ENCODE peak calls at places on chromosomes 12 and 14, in ten cellular contexts. R is Panc1, S is fibroblast of lung, T is esophagus muscularis mucosa, W is mucosa of descending colon, M is heart right ventricle, J is IMR-90, L is endodermal cell, U is breast epithelium, Y is upper lobe of right lung. E is an unnamed sample. For H3K9me3 and H3K4me1, the result is how much of the 10 kb centered on the place peaks cover.

GRCh38 chr12:82730832-82731497 is 44.3 kb downstream of the TMTC2 start:
- DNase-seq in R (no peak), S (peak), T (no peak), W (no peak), M (no peak), J (peak), L (no peak), U (no peak), Y (no peak), E (no peak)

GRCh38 chr14:21714318-21714929 is 40.8 kb upstream of the OR4E1 start:
- DNase-seq in R (no peak), S (no peak), T (no peak), W (no peak), M (no peak), J (no peak), L (no peak), U (no peak), Y (no peak), E (no peak)

GRCh38 chr14:99734406-99735051 is 50.4 kb downstream of the CYP46A1 start:
- DNase-seq in R (no peak), S (no peak), T (no peak), W (peak), M (no peak), J (no peak), L (peak), U (no peak), Y (peak), E (peak)

GRCh38 chr12:47742253-47742825 is 16.3 kb downstream of the RAPGEF3 start:
- DNase-seq in R (peak), S (no peak), T (no peak), W (peak), M (peak), J (no peak), L (peak), U (peak), Y (peak), E (peak)

GRCh38 chr14:64614992-64615391 is 65.2 kb downstream of the PPP1R36 start:
- DNase-seq in R (no peak), S (no peak), T (no peak), W (no peak), M (no peak), J (no peak), L (no peak), U (no peak), Y (no peak), E (no peak)

GRCh38 chr14:98756749-98757148 is 515.2 kb downstream of the BCL11B start:
- DNase-seq in R (no peak), S (no peak), T (peak), W (no peak), M (no peak), J (no peak), L (no peak), U (no peak), Y (no peak), E (no peak)

GRCh38 chr14:90820958-90821357 is 4.7 kb upstream of the TTC7B start:
- DNase-seq in R (no peak), S (peak), T (no peak), W (no peak), M (no peak), J (peak), L (no peak), U (no peak), Y (no peak), E (peak)

GRCh38 chr12:58803893-58804292 is 116.4 kb downstream of the LRIG3 start:
- DNase-seq in R (no peak), S (peak), T (no peak), W (no peak), M (no peak), J (peak), L (no peak), U (no peak), Y (no peak), E (no peak)

GRCh38 chr12:27807063-27807703 is 27.1 kb upstream of the MANSC4 start:
- DNase-seq in R (no peak), S (no peak), T (no peak), W (no peak), M (no peak), J (no peak), L (no peak), U (no peak), Y (no peak), E (no peak)

GRCh38 chr14:75424496-75424895 is 3.3 kb upstream of the JDP2 start:
- DNase-seq in R (no peak), S (no peak), T (no peak), W (no peak), M (no peak), J (no peak), L (no peak), U (no peak), Y (no peak), E (no peak)

DNA sequence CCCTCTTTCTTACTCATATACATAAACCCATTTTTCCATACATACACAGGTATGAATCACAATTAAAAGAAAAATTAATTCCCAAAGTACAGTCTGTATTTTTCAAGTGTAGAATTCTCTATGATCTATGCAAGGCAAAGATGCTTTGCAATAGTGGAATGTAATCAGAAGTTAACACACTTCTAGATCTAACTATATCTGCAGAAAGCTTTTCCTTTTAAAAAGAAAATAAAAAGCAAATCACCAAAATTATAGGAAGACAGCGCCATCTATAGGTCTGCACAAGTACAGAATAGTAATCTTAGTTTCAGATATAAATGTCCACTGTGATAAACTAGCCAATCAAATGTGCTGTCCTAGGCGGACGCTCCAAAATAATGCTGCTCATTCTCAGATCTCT is 22.0 kb downstream of the SLC25A21 start:
- DNase-seq in R (no peak), S (peak), T (no peak), W (no peak), M (no peak), J (peak), L (no peak), U (no peak), Y (no peak), E (no peak)
- TF ChIP-seq CTCF in R (peak), S (peak), T (peak), W (peak), M (no peak), J (peak), L (peak), U (peak), Y (peak), E (peak)

DNA sequence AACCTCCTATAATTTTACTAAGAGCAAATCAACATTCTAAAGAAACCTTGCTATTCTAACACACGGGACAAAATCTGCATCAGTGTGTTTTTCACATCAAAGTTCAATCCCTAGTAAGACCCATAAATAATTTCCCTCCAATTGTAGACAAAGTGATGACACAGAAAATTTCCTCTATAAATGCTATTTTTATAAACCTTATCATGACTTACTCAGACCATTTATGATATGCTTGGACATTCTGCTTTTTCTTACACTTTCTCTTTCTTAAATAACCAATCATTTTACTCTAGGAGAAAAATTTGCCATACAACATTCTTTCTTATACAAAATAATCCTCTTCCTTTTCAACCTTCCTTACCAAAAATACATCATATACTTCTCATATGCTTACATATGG is 67.0 kb downstream of the SDR9C7 start:
- DNase-seq in R (no peak), S (no peak), T (no peak), W (no peak), M (no peak), J (no peak), L (no peak), U (no peak), Y (no peak), E (no peak)
- H3K9me3 ChIP-seq in R (under half), S (under half), T (under half), W (half or more), M (under half), J (under half), L (half or more), U (under half), Y (under half), E (under half)

DNA sequence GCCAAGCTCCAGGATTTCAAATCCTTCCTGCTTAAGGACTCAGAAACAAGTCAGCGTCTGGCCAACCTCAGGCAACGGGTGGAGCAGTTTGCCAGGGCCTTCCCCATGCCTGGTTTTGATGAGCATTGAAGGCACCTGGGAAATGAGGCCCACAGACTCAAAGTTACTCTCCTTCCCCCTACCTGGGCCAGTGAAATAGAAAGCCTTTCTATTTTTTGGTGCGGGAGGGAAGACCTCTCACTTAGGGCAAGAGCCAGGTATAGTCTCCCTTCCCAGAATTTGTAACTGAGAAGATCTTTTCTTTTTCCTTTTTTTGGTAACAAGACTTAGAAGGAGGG is 4.7 kb downstream of the SHMT2 start:
- DNase-seq in R (no peak), S (no peak), T (no peak), W (no peak), M (no peak), J (no peak), L (no peak), U (no peak), Y (no peak), E (no peak)
- H3K4me1 ChIP-seq in R (under half), S (under half), T (under half), W (under half), M (half or more), J (under half), L (under half), U (under half), Y (under half), E (under half)

GRCh38 chr12:121003650-121004049 is 12.6 kb downstream of the C12orf43 start:
- DNase-seq in R (no peak), S (no peak), T (no peak), W (no peak), M (no peak), J (no peak), L (peak), U (no peak), Y (no peak), E (no peak)
- TF ChIP-seq CTCF in R (no peak), S (no peak), T (no peak), W (no peak), M (no peak), J (peak), L (peak), U (no peak), Y (no peak), E (peak)

GRCh38 chr14:105536051-105536450 is 9.7 kb downstream of the TMEM121 start:
- DNase-seq in R (no peak), S (no peak), T (no peak), W (no peak), M (no peak), J (no peak), L (no peak), U (no peak), Y (peak), E (no peak)
- H3K9me3 ChIP-seq in R (under half), S (under half), T (under half), W (under half), M (under half), J (under half), L (under half), U (under half), Y (under half), E (under half)

DNA sequence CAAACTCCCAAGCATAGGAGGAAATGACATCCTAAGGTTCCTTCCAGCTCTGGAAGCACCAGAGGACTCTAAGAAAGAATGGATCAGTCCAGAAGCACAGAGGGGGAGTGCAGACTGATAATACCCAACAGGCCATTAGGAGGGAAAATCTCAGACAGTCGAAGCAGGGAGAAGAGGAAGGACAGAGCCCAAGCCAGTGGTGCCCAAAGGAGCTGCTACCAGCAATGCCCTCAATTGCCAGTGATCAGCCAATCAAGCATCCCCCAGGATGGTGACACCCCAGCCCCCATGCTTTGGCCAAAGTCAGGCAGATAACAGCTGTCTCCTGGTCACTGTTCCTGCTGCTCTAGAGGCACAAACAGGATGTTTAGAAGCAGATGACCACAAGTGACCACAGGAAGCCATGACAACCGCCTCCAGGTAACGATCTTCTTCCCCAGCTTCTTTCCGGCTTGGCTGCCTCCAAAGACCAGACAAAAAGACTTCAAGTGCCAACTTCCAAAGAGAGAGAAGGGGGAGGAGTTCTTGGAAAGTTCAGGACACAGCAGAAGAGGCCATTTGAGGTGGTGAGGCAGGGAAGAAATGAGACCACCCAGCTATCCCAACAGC is 16.2 kb downstream of the PXN start:
- DNase-seq in R (no peak), S (no peak), T (no peak), W (no peak), M (no peak), J (no peak), L (peak), U (no peak), Y (no peak), E (no peak)
- H3K4me1 ChIP-seq in R (half or more), S (under half), T (half or more), W (under half), M (half or more), J (under half), L (under half), U (under half), Y (half or more), E (under half)

DNA sequence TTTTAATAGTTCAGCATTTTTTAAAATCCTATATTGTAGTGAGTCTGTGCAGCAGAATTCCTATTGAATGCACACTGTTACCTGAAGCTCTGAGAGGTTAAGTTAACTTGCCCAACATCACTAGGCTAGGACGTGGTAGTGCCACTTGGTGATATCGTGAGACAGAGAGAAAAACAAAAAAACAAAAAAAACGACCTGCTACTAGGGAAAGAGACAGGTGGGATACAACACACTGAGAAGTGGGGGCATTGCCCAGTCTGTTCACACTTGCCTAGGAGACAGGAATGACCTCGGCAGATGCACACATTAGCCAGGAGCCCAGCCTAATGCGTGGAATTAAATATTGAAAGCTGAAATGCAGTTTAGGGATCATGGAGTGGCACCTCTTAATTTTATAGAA is 129.7 kb upstream of the CCND2 start:
- DNase-seq in R (no peak), S (no peak), T (peak), W (no peak), M (no peak), J (no peak), L (peak), U (no peak), Y (no peak), E (no peak)
- TF ChIP-seq CTCF in R (peak), S (no peak), T (no peak), W (no peak), M (no peak), J (no peak), L (peak), U (no peak), Y (no peak), E (peak)

E was measured in Peyer's patch.